ENCODE peak calls at places on chromosomes 2 and 18, in five cellular contexts. One of them, this sample, is unnamed.

GRCh38 chr2:223097888-223098383 is 45.9 kb downstream of the KCNE4 start:
- DNase-seq in kidney: no peak
- DNase-seq in CD4-positive, alpha-beta T cell: no peak
- DNase-seq in IMR-90: no peak
- DNase-seq in body of pancreas: no peak
- DNase-seq in this sample: no peak

GRCh38 chr2:74554821-74555531 is 456 bp downstream of the DOK1 start:
- DNase-seq in kidney: peak
- DNase-seq in CD4-positive, alpha-beta T cell: peak
- DNase-seq in IMR-90: peak
- DNase-seq in body of pancreas: peak
- DNase-seq in this sample: peak

GRCh38 chr2:156476516-156477206 is 40.5 kb downstream of the GPD2 start:
- DNase-seq in kidney: no peak
- DNase-seq in CD4-positive, alpha-beta T cell: no peak
- DNase-seq in IMR-90: peak
- DNase-seq in body of pancreas: no peak
- DNase-seq in this sample: no peak

GRCh38 chr18:74694436-74694835 is 96.8 kb downstream of the ZNF407 start:
- DNase-seq in kidney: no peak
- DNase-seq in CD4-positive, alpha-beta T cell: no peak
- DNase-seq in IMR-90: no peak
- DNase-seq in body of pancreas: no peak
- DNase-seq in this sample: no peak

GRCh38 chr2:182077451-182078142 is 91.9 kb downstream of the PPP1R1C start:
- DNase-seq in kidney: no peak
- DNase-seq in CD4-positive, alpha-beta T cell: no peak
- DNase-seq in IMR-90: peak
- DNase-seq in body of pancreas: peak
- DNase-seq in this sample: no peak

GRCh38 chr2:45315881-45316280 is 295.2 kb downstream of the SRBD1 start:
- DNase-seq in kidney: no peak
- DNase-seq in CD4-positive, alpha-beta T cell: no peak
- DNase-seq in IMR-90: peak
- DNase-seq in body of pancreas: no peak
- DNase-seq in this sample: no peak

GRCh38 chr2:239949079-239949478 is 76.1 kb downstream of the NDUFA10 start:
- DNase-seq in kidney: peak
- DNase-seq in CD4-positive, alpha-beta T cell: no peak
- DNase-seq in IMR-90: no peak
- DNase-seq in body of pancreas: no peak
- DNase-seq in this sample: no peak

GRCh38 chr2:28068098-28068497 is 177.6 kb downstream of the BABAM2 start:
- DNase-seq in kidney: no peak
- DNase-seq in CD4-positive, alpha-beta T cell: no peak
- DNase-seq in IMR-90: no peak
- DNase-seq in body of pancreas: no peak
- DNase-seq in this sample: no peak

GRCh38 chr18:2706903-2707302 is 51.4 kb downstream of the SMCHD1 start:
- DNase-seq in kidney: no peak
- DNase-seq in CD4-positive, alpha-beta T cell: no peak
- DNase-seq in IMR-90: no peak
- DNase-seq in body of pancreas: no peak
- DNase-seq in this sample: no peak

DNA sequence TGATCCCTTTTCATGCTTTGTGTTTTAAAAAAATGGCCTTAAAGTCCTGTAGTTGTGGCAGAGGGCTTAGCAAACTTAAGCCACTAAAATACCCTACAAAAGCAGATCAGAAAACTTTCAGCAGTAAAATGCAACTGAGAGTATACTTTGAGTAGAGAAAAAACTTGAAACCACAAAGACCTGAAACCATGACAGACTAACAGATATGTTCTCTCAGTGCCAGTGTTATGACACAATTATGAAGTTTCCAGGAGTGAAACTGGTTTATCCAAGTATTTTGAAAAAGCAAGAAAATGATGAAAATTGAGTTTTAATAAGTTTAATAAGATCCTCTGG is 74.5 kb downstream of the SPRED2 start:
- DNase-seq in kidney: no peak
- DNase-seq in CD4-positive, alpha-beta T cell: no peak
- DNase-seq in IMR-90: no peak
- DNase-seq in body of pancreas: no peak
- DNase-seq in this sample: no peak
- H3K27ac ChIP-seq in kidney: no peak
- H3K27ac ChIP-seq in CD4-positive, alpha-beta T cell: no peak
- H3K27ac ChIP-seq in IMR-90: no peak
- H3K27ac ChIP-seq in body of pancreas: no peak
- H3K27ac ChIP-seq in this sample: no peak

DNA sequence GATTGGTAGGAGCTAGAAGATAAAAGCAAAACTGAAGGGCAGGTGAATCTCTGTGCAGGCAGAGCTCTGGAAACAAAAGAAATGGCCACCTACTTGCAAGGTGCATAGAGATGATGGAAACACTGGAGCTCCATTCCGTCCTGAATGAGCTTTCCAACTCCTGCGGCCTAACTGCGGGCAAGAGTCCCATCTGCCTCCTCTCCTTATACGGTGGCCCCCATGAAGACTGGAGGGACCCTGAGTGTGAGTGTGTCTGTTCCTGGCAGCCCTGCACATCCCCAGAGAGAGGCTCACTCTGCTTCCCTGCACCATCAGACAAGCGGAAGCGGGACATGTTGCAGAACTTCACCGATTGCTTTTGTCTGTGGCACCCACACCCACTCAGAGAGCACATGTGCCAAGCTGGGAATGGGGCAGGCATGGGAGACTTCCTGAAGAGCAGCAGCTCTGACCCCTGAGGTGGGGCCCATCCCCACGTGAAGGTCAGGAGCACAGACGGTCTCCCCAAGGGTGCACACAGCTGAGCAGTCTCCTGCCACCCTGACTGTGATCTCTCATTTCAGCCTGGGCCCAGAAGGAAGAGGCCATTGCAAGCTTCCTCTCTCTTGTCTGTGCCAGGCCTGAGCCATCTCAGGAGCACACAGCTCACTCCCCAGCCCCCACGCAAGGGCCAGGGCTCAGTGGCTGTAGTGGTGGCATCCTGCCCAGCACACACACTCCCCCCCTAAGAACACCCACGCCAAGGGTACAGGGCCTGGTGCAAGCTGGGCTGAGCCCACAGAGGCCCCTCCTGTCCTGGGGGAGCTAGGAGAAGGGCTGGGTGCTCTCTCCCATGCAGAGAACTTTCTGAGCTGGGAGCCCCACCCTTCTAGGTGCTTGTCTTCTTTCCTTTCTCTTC is 75.3 kb downstream of the STPG4 start:
- DNase-seq in kidney: no peak
- DNase-seq in CD4-positive, alpha-beta T cell: no peak
- DNase-seq in IMR-90: no peak
- DNase-seq in body of pancreas: no peak
- DNase-seq in this sample: peak
- H3K27ac ChIP-seq in kidney: no peak
- H3K27ac ChIP-seq in CD4-positive, alpha-beta T cell: no peak
- H3K27ac ChIP-seq in IMR-90: peak
- H3K27ac ChIP-seq in body of pancreas: no peak
- H3K27ac ChIP-seq in this sample: peak

DNA sequence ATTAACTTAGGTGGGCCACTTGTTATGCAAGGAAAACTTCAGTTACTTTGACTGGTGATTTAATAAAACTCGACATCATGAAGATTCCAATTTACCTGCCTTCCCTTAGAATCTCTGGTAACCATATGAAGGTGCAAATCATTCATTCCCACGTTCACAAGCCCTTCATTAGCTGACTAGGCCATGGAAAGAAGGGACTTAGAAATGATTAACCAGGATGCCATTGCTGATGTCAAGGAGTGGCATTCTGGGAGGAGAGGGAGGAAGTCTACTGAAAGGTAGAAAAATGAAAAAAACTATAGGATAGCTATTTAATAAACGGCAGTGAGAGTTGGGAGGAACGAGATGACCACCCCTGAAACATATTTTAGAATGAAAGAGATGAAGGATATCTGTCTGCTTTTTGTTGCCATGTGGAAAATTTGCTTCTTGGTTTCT is 1.4 kb downstream of the ATIC start:
- DNase-seq in kidney: no peak
- DNase-seq in CD4-positive, alpha-beta T cell: no peak
- DNase-seq in IMR-90: no peak
- DNase-seq in body of pancreas: no peak
- DNase-seq in this sample: no peak
- H3K27ac ChIP-seq in kidney: no peak
- H3K27ac ChIP-seq in CD4-positive, alpha-beta T cell: no peak
- H3K27ac ChIP-seq in IMR-90: no peak
- H3K27ac ChIP-seq in body of pancreas: no peak
- H3K27ac ChIP-seq in this sample: no peak

GRCh38 chr18:489244-490023 is 11.1 kb downstream of the COLEC12 start:
- DNase-seq in kidney: no peak
- DNase-seq in CD4-positive, alpha-beta T cell: no peak
- DNase-seq in IMR-90: peak
- DNase-seq in body of pancreas: no peak
- DNase-seq in this sample: no peak
- H3K27ac ChIP-seq in kidney: no peak
- H3K27ac ChIP-seq in CD4-positive, alpha-beta T cell: no peak
- H3K27ac ChIP-seq in IMR-90: peak
- H3K27ac ChIP-seq in body of pancreas: no peak
- H3K27ac ChIP-seq in this sample: no peak

DNA sequence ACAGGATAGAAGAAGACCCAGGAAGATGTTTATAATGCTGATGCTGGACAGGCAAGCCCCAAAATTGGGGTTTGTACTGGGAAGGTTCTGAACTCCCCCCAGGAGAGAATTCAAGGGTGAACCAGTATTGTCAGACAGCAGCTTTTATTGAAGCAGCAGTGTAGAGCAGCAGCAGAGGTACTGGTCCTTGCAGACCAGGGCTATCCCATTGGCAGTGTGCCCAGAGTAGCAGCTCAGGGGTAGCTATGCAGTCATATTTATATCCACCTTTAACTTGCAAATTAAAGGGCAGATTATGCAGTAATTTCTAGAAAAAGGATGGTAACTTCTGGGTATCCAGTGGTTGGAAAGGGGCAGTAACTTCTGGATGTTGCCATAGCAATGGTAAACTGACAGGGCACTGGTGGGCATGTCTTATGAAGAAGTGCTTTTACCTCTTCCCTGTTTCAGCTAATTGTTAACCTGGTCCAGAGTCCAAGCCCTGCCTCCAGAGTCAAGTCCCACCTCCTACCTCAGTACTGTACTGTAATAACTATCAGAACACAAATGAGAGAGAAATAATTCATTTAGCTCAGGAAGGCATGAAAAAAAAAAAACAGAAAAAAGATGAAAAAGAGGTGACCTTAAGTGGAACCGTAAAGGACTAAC is 236.9 kb downstream of the ZNF804A start:
- DNase-seq in kidney: no peak
- DNase-seq in CD4-positive, alpha-beta T cell: no peak
- DNase-seq in IMR-90: peak
- DNase-seq in body of pancreas: no peak
- DNase-seq in this sample: no peak
- H3K27ac ChIP-seq in kidney: no peak
- H3K27ac ChIP-seq in CD4-positive, alpha-beta T cell: no peak
- H3K27ac ChIP-seq in IMR-90: no peak
- H3K27ac ChIP-seq in body of pancreas: no peak
- H3K27ac ChIP-seq in this sample: no peak

DNA sequence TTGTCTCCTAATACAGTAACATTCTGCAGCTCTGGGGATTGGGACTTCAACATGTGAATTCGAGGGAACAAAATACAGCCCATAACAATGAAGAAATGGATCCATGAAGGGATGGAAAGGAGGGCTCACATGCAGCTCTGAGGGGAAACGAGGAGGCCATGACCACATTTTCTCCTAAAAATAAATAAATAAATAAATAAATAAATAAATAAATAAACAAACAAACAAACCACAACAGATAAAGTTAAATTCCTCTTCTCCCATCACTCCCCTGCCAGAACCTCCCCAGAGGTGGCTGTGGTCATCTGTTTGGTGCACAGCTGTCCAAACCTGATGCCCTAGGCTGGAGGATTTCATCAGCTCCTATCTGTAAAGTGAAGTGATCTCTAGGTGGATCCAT is 42.7 kb downstream of the MAL start:
- DNase-seq in kidney: no peak
- DNase-seq in CD4-positive, alpha-beta T cell: no peak
- DNase-seq in IMR-90: no peak
- DNase-seq in body of pancreas: no peak
- DNase-seq in this sample: no peak
- H3K27ac ChIP-seq in kidney: no peak
- H3K27ac ChIP-seq in CD4-positive, alpha-beta T cell: no peak
- H3K27ac ChIP-seq in IMR-90: no peak
- H3K27ac ChIP-seq in body of pancreas: no peak
- H3K27ac ChIP-seq in this sample: no peak

GRCh38 chr2:17429130-17429529 is 89.1 kb downstream of the RAD51AP2 start:
- DNase-seq in kidney: no peak
- DNase-seq in CD4-positive, alpha-beta T cell: no peak
- DNase-seq in IMR-90: peak
- DNase-seq in body of pancreas: no peak
- DNase-seq in this sample: no peak
- H3K27ac ChIP-seq in kidney: no peak
- H3K27ac ChIP-seq in CD4-positive, alpha-beta T cell: no peak
- H3K27ac ChIP-seq in IMR-90: no peak
- H3K27ac ChIP-seq in body of pancreas: no peak
- H3K27ac ChIP-seq in this sample: no peak

GRCh38 chr18:75880266-75880665 is 452.8 kb upstream of the SMIM21 start:
- DNase-seq in kidney: no peak
- DNase-seq in CD4-positive, alpha-beta T cell: no peak
- DNase-seq in IMR-90: no peak
- DNase-seq in body of pancreas: no peak
- DNase-seq in this sample: no peak

GRCh38 chr18:75879196-75879595 is 451.7 kb upstream of the SMIM21 start:
- DNase-seq in kidney: no peak
- DNase-seq in CD4-positive, alpha-beta T cell: no peak
- DNase-seq in IMR-90: no peak
- DNase-seq in body of pancreas: no peak
- DNase-seq in this sample: no peak

GRCh38 chr18:75880913-75881504 is 453.5 kb upstream of the SMIM21 start:
- DNase-seq in kidney: no peak
- DNase-seq in CD4-positive, alpha-beta T cell: no peak
- DNase-seq in IMR-90: no peak
- DNase-seq in body of pancreas: no peak
- DNase-seq in this sample: no peak

GRCh38 chr18:75874401-75875093 is 447.0 kb upstream of the SMIM21 start:
- DNase-seq in kidney: no peak
- DNase-seq in CD4-positive, alpha-beta T cell: no peak
- DNase-seq in IMR-90: no peak
- DNase-seq in body of pancreas: no peak
- DNase-seq in this sample: no peak

DNA sequence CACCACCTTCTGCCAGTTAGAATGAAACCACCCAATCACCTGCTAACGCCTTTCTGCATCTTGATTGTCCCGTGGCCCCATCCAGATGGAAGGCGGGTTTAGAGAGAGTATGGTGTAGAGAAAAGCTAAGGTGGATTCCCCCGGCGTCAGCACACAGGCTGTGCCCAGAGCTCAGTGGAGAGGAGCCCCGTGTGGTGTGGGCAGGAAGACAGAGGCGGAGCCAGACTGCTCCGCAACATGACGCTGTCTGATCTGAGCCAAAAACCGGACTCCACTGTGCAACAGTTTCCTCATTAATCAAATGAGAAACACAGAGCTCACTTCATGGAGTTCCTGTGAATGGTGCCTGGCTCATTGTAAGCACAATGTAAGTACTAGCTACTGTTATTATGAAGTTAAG is 448.1 kb upstream of the SMIM21 start:
- DNase-seq in kidney: no peak
- DNase-seq in CD4-positive, alpha-beta T cell: no peak
- DNase-seq in IMR-90: no peak
- DNase-seq in body of pancreas: no peak
- DNase-seq in this sample: no peak
- H3K27ac ChIP-seq in kidney: no peak
- H3K27ac ChIP-seq in CD4-positive, alpha-beta T cell: no peak
- H3K27ac ChIP-seq in IMR-90: no peak
- H3K27ac ChIP-seq in body of pancreas: no peak
- H3K27ac ChIP-seq in this sample: no peak

GRCh38 chr2:218892693-218893348 is 12.2 kb downstream of the WNT10A start:
- DNase-seq in kidney: peak
- DNase-seq in CD4-positive, alpha-beta T cell: peak
- DNase-seq in IMR-90: peak
- DNase-seq in body of pancreas: peak
- DNase-seq in this sample: peak
- H3K27ac ChIP-seq in kidney: no peak
- H3K27ac ChIP-seq in CD4-positive, alpha-beta T cell: peak
- H3K27ac ChIP-seq in IMR-90: no peak
- H3K27ac ChIP-seq in body of pancreas: no peak
- H3K27ac ChIP-seq in this sample: peak